ENCODE peak calls at places on chromosomes 3 and 15, in four cellular contexts. One of them, this sample, is unnamed.
A peak's percentile ranks its signal among the peaks of the same experiment; 100 is the strongest.

GRCh38 chr15:85760531-85761371 is 34.0 kb downstream of the KLHL25 start:
- DNase-seq in CD8-positive, alpha-beta memory T cell: no peak
- DNase-seq in body of pancreas: no peak
- DNase-seq in IMR-90: no peak
- DNase-seq in this sample: no peak

GRCh38 chr3:30623375-30623774 is 17.0 kb downstream of the TGFBR2 start:
- DNase-seq in body of pancreas: no peak
- DNase-seq in CD8-positive, alpha-beta memory T cell: no peak
- DNase-seq in IMR-90: peak; percentile 55
- DNase-seq in this sample: peak; percentile 41

GRCh38 chr3:158100681-158101080 is 5.5 kb downstream of the SHOX2 start:
- DNase-seq in CD8-positive, alpha-beta memory T cell: no peak
- DNase-seq in IMR-90: no peak
- DNase-seq in body of pancreas: no peak
- DNase-seq in this sample: no peak

GRCh38 chr3:106068795-106069194 is 200.0 kb upstream of the CBLB start:
- DNase-seq in IMR-90: peak; percentile 12
- DNase-seq in body of pancreas: no peak
- DNase-seq in CD8-positive, alpha-beta memory T cell: no peak
- DNase-seq in this sample: peak; percentile 4

GRCh38 chr3:17811633-17812032 is 69.2 kb upstream of the TBC1D5 start:
- DNase-seq in body of pancreas: no peak
- DNase-seq in IMR-90: peak; percentile 7
- DNase-seq in CD8-positive, alpha-beta memory T cell: no peak
- DNase-seq in this sample: no peak

GRCh38 chr3:24829011-24829581 is 334.4 kb upstream of the THRB start:
- DNase-seq in IMR-90: no peak
- DNase-seq in body of pancreas: peak; percentile 43
- DNase-seq in CD8-positive, alpha-beta memory T cell: no peak
- DNase-seq in this sample: no peak

GRCh38 chr15:54917312-54917711 is 279.4 kb downstream of the RSL24D1 start:
- DNase-seq in IMR-90: no peak
- DNase-seq in body of pancreas: no peak
- DNase-seq in CD8-positive, alpha-beta memory T cell: no peak
- DNase-seq in this sample: no peak

GRCh38 chr3:170368921-170369320 is 11.4 kb downstream of the SKIL start:
- DNase-seq in body of pancreas: no peak
- DNase-seq in CD8-positive, alpha-beta memory T cell: no peak
- DNase-seq in IMR-90: no peak
- DNase-seq in this sample: no peak

GRCh38 chr3:167066977-167067843 is 312.9 kb downstream of the ZBBX start:
- DNase-seq in IMR-90: no peak
- DNase-seq in body of pancreas: peak; percentile 13
- DNase-seq in CD8-positive, alpha-beta memory T cell: no peak
- DNase-seq in this sample: no peak

GRCh38 chr3:76789262-76789661 is 250.6 kb upstream of the ROBO2 start:
- DNase-seq in IMR-90: no peak
- DNase-seq in CD8-positive, alpha-beta memory T cell: no peak
- DNase-seq in body of pancreas: no peak
- DNase-seq in this sample: no peak

GRCh38 chr15:72411544-72411943 is 13.4 kb downstream of the TMEM202 start:
- DNase-seq in body of pancreas: no peak
- DNase-seq in IMR-90: no peak
- DNase-seq in CD8-positive, alpha-beta memory T cell: no peak
- DNase-seq in this sample: no peak
- H3K27me3 ChIP-seq in body of pancreas: no peaks in the 10 kb centered on the region
- H3K27me3 ChIP-seq in IMR-90: peaks cover 16% of the 10 kb centered on the region
- H3K27me3 ChIP-seq in CD8-positive, alpha-beta memory T cell: peaks cover 3% of the 10 kb centered on the region
- H3K27me3 ChIP-seq in this sample: no peaks in the 10 kb centered on the region

GRCh38 chr15:78422571-78423340 is 15.3 kb upstream of the IREB2 start:
- DNase-seq in IMR-90: peak; percentile 45
- DNase-seq in CD8-positive, alpha-beta memory T cell: peak; percentile 52
- DNase-seq in body of pancreas: peak; percentile 65
- DNase-seq in this sample: peak; percentile 54

GRCh38 chr15:78420220-78420619 is 17.8 kb upstream of the IREB2 start:
- DNase-seq in IMR-90: no peak
- DNase-seq in body of pancreas: no peak
- DNase-seq in CD8-positive, alpha-beta memory T cell: no peak
- DNase-seq in this sample: no peak

GRCh38 chr15:78420766-78421165 is 17.2 kb upstream of the IREB2 start:
- DNase-seq in CD8-positive, alpha-beta memory T cell: no peak
- DNase-seq in body of pancreas: no peak
- DNase-seq in IMR-90: no peak
- DNase-seq in this sample: no peak

GRCh38 chr15:78419331-78419730 is 18.7 kb upstream of the IREB2 start:
- DNase-seq in body of pancreas: no peak
- DNase-seq in CD8-positive, alpha-beta memory T cell: no peak
- DNase-seq in IMR-90: no peak
- DNase-seq in this sample: no peak

DNA sequence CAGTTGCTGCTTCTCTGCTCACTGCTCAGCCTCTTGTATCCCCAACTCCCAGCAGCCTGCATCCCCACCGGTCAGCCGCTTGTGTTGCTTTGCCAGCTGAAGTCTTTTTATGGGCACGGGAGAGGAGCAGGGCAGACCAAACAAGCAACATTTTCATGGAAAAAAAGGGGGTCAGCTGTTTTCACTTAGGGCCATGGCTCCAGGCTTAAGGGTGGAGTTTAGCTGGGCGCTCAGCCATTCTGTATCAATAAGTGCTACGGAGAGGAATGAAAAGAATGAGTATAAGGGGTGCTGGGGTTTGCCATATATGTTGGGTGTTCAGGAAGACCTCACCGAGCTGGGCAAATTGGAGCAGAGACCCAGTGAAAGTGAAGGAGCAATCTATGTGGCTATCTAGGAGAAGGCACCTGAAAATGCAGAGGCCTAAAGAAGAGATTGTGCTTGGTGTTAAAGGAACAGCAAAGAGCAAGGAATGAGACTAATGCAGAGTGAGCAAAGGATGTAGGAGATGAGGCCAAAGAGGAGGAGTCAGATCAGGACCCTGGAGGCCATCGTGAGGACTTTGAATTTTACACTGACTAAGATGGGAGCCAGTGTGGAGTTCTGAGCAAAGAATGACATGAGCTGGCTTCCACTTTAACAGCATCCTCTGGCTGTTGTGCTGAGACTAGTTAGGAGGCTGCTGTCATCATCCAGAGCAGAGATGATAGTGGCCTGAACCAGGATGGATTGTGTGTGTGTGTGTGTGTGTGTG is 16.6 kb upstream of the IREB2 start:
- DNase-seq in CD8-positive, alpha-beta memory T cell: no peak
- DNase-seq in IMR-90: no peak
- DNase-seq in body of pancreas: no peak
- DNase-seq in this sample: no peak
- H3K4me1 ChIP-seq in CD8-positive, alpha-beta memory T cell: no peaks in the 10 kb centered on the region
- H3K4me1 ChIP-seq in IMR-90: no peaks in the 10 kb centered on the region
- H3K4me1 ChIP-seq in body of pancreas: no peaks in the 10 kb centered on the region
- H3K4me1 ChIP-seq in this sample: peaks cover 15% of the 10 kb centered on the region

DNA sequence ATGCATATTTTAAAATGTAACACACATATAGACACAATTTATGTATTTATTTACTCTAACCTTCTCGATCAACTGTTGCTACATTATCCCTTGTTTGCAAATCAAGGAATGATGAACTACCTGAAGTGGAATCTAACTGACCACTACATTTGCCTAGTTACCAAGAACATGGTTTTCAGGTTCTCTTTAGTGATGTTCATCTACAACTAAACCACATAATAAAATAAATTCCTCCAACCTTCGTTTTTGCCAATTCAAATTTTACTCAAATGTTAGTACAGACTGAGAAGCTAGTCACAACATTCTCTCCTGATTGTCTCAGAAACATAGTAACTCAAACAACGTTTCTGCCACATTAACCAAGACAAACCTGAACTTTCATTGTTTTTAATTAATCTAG is 521.9 kb downstream of the FOXP1 start:
- DNase-seq in body of pancreas: no peak
- DNase-seq in CD8-positive, alpha-beta memory T cell: no peak
- DNase-seq in IMR-90: no peak
- DNase-seq in this sample: no peak
- H3K4me3 ChIP-seq in body of pancreas: no peak overlapping the region
- H3K4me3 ChIP-seq in CD8-positive, alpha-beta memory T cell: peak overlapping the region; percentile 95
- H3K4me3 ChIP-seq in IMR-90: no peak overlapping the region
- H3K4me3 ChIP-seq in this sample: no peak overlapping the region

DNA sequence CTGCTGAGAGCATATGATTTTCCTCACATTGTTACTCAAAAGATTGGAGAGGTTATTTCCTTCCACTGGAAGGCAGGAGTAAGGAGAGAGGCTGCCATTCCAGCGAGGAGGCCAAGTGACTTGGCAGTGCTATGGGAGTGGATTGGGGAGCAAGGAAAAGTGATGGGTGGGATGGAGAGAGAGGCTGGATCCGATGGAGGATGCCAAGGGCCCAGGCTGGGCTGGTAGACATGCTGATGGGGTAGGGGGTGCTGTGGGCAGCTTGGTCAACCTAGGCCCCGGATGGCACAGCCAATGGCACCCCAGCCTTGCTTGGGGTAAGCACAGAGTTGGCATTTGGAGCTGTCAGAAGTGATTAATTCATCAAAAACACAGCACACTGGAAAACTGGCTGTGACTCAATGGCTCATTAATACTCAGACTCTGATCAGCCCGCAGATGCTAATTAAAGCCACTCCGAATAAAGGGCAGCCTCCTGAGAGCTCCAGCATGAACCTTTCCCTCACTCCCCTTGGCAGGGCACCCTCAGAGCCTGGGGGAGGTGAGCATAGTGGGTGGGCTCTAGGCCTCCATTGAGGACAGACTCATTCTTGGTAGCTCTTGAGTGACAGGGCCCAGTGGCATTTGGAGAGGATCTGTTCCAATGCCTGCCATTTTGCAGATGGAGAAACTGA is 22.1 kb upstream of the SLC6A1 start:
- DNase-seq in CD8-positive, alpha-beta memory T cell: no peak
- DNase-seq in IMR-90: no peak
- DNase-seq in body of pancreas: no peak
- DNase-seq in this sample: no peak
- H3K27me3 ChIP-seq in CD8-positive, alpha-beta memory T cell: no peaks in the 10 kb centered on the region
- H3K27me3 ChIP-seq in IMR-90: peaks cover 23% of the 10 kb centered on the region
- H3K27me3 ChIP-seq in body of pancreas: no peaks in the 10 kb centered on the region
- H3K27me3 ChIP-seq in this sample: no peaks in the 10 kb centered on the region

GRCh38 chr3:168570404-168571173 is 474.9 kb upstream of the GOLIM4 start:
- DNase-seq in IMR-90: peak; percentile 0
- DNase-seq in body of pancreas: no peak
- DNase-seq in CD8-positive, alpha-beta memory T cell: no peak
- DNase-seq in this sample: no peak

GRCh38 chr3:168575750-168576149 is 480.0 kb upstream of the GOLIM4 start:
- DNase-seq in IMR-90: no peak
- DNase-seq in CD8-positive, alpha-beta memory T cell: no peak
- DNase-seq in body of pancreas: no peak
- DNase-seq in this sample: no peak

GRCh38 chr3:168579010-168579409 is 483.3 kb upstream of the GOLIM4 start:
- DNase-seq in CD8-positive, alpha-beta memory T cell: no peak
- DNase-seq in body of pancreas: no peak
- DNase-seq in IMR-90: no peak
- DNase-seq in this sample: no peak

DNA sequence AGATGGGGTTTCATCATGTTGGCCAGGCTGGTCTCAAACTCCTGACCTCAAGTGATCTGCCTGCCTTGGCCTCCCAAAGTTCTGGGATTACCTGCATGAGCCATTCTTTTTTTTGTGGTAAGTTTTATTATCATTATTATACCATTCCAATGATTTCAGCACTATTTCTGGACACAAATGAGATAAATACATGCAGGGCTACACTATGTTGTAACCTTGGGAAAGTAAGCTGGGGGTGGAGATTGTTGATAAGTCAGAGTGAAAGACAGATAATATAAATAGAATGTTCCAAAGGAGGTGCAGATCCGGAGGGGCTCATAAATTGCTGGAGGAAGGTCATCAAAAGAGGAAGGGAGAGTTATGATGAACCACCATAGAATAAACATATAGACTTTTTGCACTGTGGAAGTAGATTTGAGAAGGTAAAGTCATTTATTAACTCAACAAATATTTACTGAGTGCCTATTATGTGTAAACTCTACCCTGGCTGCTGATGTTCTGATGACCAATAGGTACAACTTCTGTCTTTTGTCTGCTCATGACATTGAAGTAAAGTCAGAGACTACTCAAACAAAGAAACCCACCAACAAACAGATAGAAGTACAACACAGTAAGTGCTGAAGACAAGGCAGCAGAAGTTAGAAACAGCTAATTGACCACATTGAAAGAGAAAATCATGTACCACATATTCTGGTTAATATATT is 478.9 kb upstream of the GOLIM4 start:
- DNase-seq in IMR-90: no peak
- DNase-seq in body of pancreas: no peak
- DNase-seq in CD8-positive, alpha-beta memory T cell: no peak
- DNase-seq in this sample: no peak
- H3K4me1 ChIP-seq in IMR-90: no peaks in the 10 kb centered on the region
- H3K4me1 ChIP-seq in body of pancreas: peaks cover 6% of the 10 kb centered on the region
- H3K4me1 ChIP-seq in CD8-positive, alpha-beta memory T cell: no peaks in the 10 kb centered on the region
- H3K4me1 ChIP-seq in this sample: no peaks in the 10 kb centered on the region

DNA sequence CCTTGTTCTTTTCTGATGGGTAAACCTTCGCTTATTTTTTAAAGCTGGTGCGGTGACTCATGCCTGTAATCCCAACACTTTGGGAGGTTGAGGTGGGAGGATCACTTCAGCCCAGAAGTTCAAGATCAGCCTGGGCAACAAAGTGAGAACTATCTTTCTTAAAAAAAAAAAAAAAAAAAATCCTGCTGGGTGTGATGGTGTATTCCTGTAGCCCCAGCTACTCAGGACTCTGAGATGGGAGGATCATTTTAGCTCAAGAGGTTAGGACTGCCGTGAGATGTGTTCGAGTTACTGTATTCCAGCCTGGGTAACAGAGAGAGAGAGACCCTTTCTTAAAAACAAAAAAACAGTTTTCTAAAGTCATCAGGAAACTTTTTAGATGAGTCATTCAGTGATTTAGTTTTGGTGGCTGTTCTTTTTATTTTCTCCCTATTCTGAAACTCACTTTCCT is 37.7 kb downstream of the SLMAP start:
- DNase-seq in CD8-positive, alpha-beta memory T cell: no peak
- DNase-seq in IMR-90: peak; percentile 26
- DNase-seq in body of pancreas: no peak
- DNase-seq in this sample: no peak
- H3K4me3 ChIP-seq in CD8-positive, alpha-beta memory T cell: no peak overlapping the region
- H3K4me3 ChIP-seq in IMR-90: no peak overlapping the region
- H3K4me3 ChIP-seq in body of pancreas: no peak overlapping the region
- H3K4me3 ChIP-seq in this sample: no peak overlapping the region

DNA sequence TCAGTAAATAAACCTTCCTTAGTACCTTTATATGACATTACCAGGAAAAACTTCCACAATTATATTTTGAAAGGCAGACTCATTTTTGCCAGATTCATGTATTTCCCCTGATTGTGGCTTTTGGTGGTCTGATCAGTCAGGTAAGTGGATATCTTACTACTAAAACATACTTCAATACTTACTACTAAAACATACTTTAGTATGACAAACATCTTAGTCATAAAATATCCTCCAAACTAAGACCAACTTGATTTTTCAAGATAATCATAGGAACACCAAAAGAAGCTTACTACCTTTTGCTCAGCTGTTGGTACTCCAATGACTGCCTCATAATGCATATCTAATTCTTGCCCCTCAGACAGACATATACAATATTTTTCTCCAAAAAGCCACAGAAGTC is 9.3 kb downstream of the TJP1 start:
- DNase-seq in body of pancreas: no peak
- DNase-seq in IMR-90: peak; percentile 30
- DNase-seq in CD8-positive, alpha-beta memory T cell: no peak
- DNase-seq in this sample: no peak
- H3K27me3 ChIP-seq in body of pancreas: no peaks in the 10 kb centered on the region
- H3K27me3 ChIP-seq in IMR-90: no peaks in the 10 kb centered on the region
- H3K27me3 ChIP-seq in CD8-positive, alpha-beta memory T cell: no peaks in the 10 kb centered on the region
- H3K27me3 ChIP-seq in this sample: no peaks in the 10 kb centered on the region

This sample was measured in CD4-positive, alpha-beta memory T cell.